ENCODE peak calls at places on chromosomes 4 and X, in four cellular contexts. J is adrenal gland, Y is GM12865, K is tibial nerve. G is an unnamed sample.

GRCh38 chr4:109786846-109787245 is 15.0 kb downstream of the CFI start:
- DNase-seq in J (no peak), K (no peak), Y (no peak), G (no peak)

GRCh38 chrX:75074475-75074874 is 81.6 kb downstream of the ABCB7 start:
- DNase-seq in Y (no peak), J (no peak), K (no peak), G (no peak)

GRCh38 chr4:86043755-86044592 is 315.9 kb downstream of the MAPK10 start:
- DNase-seq in K (peak), Y (peak), J (peak), G (peak)

GRCh38 chrX:39238017-39238416 is 436.8 kb downstream of the MID1IP1 start:
- DNase-seq in Y (no peak), K (no peak), J (no peak), G (no peak)

GRCh38 chr4:189299706-189300105 is 641.0 kb upstream of the FRG1 start:
- DNase-seq in Y (no peak), J (no peak), K (no peak), G (no peak)

GRCh38 chr4:123587983-123588494 is 191.4 kb downstream of the SPRY1 start:
- DNase-seq in K (no peak), Y (no peak), J (no peak), G (no peak)

GRCh38 chr4:51932261-51932660 is 87.9 kb downstream of the LRRC66 start:
- DNase-seq in Y (no peak), J (no peak), K (peak), G (no peak)

GRCh38 chr4:8081621-8082516 is 76.7 kb downstream of the ABLIM2 start:
- DNase-seq in Y (no peak), J (no peak), K (no peak), G (no peak)

GRCh38 chrX:34063616-34064015 is 68.5 kb downstream of the FAM47A start:
- DNase-seq in J (no peak), Y (no peak), K (no peak), G (no peak)

GRCh38 chr4:188417181-188417580 is 277.9 kb downstream of the TRIML1 start:
- DNase-seq in K (no peak), J (no peak), Y (no peak), G (no peak)

GRCh38 chr4:110211007-110211769 is 12.8 kb upstream of the ELOVL6 start:
- DNase-seq in K (peak), Y (peak), J (peak), G (peak)

GRCh38 chrX:48890296-48890925 is 7.2 kb downstream of the TIMM17B start:
- DNase-seq in Y (no peak), J (no peak), K (no peak), G (no peak)

GRCh38 chr4:4849106-4849505 is 10.4 kb upstream of the MSX1 start:
- DNase-seq in K (no peak), J (no peak), Y (no peak), G (no peak)

GRCh38 chr4:101367201-101367600 is 19.9 kb upstream of the PPP3CA start:
- DNase-seq in Y (no peak), J (no peak), K (no peak), G (no peak)

GRCh38 chrX:110182362-110182761 is 135.5 kb downstream of the AMMECR1 start:
- DNase-seq in K (no peak), Y (peak), J (no peak), G (no peak)

GRCh38 chr4:26151615-26152014 is 169.2 kb upstream of the RBPJ start:
- DNase-seq in K (no peak), Y (no peak), J (no peak), G (no peak)

GRCh38 chr4:102358128-102358527 is 12.8 kb upstream of the SLC39A8 start:
- DNase-seq in K (no peak), J (no peak), Y (no peak), G (no peak)

GRCh38 chr4:109548655-109549054 is 11.4 kb upstream of the MCUB start:
- DNase-seq in Y (peak), J (no peak), K (no peak), G (no peak)

GRCh38 chr4:123790681-123791080 is 394.1 kb downstream of the SPRY1 start:
- DNase-seq in K (no peak), J (no peak), Y (no peak), G (no peak)

GRCh38 chr4:149371021-149371420 is 444.6 kb downstream of the IQCM start:
- DNase-seq in K (no peak), J (peak), Y (peak), G (peak)
- TF ChIP-seq CTCF in K (no peak), J (peak), Y (peak), G (peak)

GRCh38 chrX:147832707-147833348 is 78.9 kb upstream of the FMR1 start:
- DNase-seq in Y (no peak), J (no peak), K (no peak), G (peak)

DNA sequence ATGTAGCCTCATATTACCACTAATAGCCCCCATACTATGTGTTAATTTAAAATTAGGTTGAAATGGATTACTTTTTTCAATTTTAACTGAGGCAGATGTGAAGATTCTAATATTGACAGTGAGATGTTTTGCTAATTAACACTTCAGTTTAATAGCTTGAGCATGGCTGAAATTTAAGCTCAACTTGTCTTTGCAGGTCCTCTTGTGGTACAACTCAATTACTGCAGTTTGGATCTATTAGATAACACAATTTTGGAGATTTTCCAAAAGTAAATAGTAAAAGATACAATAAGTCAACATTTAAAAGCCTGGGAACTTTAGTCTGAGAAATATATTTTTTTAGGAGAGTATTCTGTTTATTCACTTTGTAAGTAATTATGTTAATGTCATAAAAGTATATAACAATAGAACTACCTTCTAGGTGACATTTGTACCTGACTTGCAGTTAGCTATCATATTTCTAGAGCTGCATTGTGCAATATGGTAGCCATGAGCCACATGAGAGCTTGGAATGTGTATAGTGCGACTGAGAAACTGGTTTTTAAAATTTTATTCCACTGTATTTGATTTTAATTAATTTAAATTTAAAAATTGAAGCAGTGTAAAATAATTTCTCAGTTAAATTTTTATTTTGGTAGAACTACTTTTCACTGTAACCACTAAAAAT is 73.1 kb upstream of the FMR1 start:
- DNase-seq in J (no peak), Y (peak), K (no peak), G (no peak)
- TF ChIP-seq CTCF in J (peak), Y (peak), K (no peak), G (peak)

GRCh38 chr4:121326580-121326979 is 54.2 kb downstream of the QRFPR start:
- DNase-seq in J (no peak), Y (no peak), K (no peak), G (no peak)

GRCh38 chr4:121330180-121330665 is 50.6 kb downstream of the QRFPR start:
- DNase-seq in K (no peak), J (no peak), Y (no peak), G (no peak)

DNA sequence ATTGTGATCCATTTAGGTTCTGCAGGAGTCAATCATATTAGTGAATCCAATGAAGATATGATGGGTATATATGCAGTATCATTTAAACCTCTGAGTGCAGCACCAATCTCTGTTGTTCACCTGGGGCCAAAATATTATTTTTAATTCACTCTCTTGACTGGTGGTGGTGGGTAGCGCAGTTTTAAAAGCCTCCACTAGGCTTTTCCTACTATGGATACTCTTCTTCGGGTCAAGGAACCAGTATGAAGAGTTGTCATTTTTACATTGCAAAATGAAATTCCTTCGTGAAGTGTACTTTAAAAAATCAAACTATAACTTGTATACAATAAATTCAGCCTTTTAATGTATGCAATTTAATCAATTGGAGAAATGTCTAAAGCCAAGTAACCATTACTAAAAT is 56.5 kb downstream of the QRFPR start:
- DNase-seq in Y (no peak), K (no peak), J (no peak), G (no peak)
- TF ChIP-seq CTCF in Y (no peak), K (no peak), J (no peak), G (no peak)

GRCh38 chr4:142126890-142127497 is 490.6 kb downstream of the IL15 start:
- DNase-seq in K (peak), J (peak), Y (peak), G (peak)
- TF ChIP-seq CTCF in K (peak), J (peak), Y (peak), G (peak)

GRCh38 chrX:115968436-115969252 is 201.9 kb upstream of the AGTR2 start:
- DNase-seq in K (peak), Y (no peak), J (no peak), G (peak)
- TF ChIP-seq CTCF in K (no peak), Y (no peak), J (no peak), G (no peak)

GRCh38 chr4:147370881-147371280 is 110.0 kb upstream of the EDNRA start:
- DNase-seq in K (no peak), J (no peak), Y (no peak), G (no peak)

GRCh38 chr4:147370473-147370872 is 110.4 kb upstream of the EDNRA start:
- DNase-seq in J (no peak), K (no peak), Y (no peak), G (no peak)

GRCh38 chr4:147367841-147368385 is 113.0 kb upstream of the EDNRA start:
- DNase-seq in K (no peak), J (no peak), Y (no peak), G (no peak)

GRCh38 chr4:147371661-147372060 is 109.2 kb upstream of the EDNRA start:
- DNase-seq in K (no peak), Y (no peak), J (no peak), G (no peak)

DNA sequence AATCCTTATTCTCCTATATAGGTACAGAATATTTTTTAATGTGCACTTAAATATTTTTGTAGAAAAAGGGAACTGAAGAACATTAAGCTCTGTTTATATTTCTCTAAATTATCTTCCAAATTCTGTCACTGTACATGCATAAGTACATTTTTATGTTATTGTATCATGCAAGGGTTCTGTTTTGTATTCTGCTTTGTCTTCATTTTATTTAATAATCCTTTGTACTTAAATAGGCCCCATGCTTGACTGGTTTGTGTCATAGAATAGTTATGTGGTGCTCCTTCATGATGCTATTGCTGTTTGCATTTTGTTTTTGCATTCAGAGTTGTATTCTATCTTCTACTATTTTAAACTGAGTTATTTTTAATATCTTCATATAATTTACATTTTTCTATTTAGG is 111.9 kb upstream of the EDNRA start:
- DNase-seq in J (no peak), Y (no peak), K (no peak), G (no peak)
- TF ChIP-seq CTCF in J (no peak), Y (no peak), K (no peak), G (no peak)

GRCh38 chrX:142804085-142804484 is 221.6 kb upstream of the SPANXN4 start:
- DNase-seq in Y (peak), K (no peak), J (no peak), G (no peak)
- TF ChIP-seq CTCF in Y (peak), K (no peak), J (no peak), G (no peak)

GRCh38 chr4:6217716-6218381 is 17.5 kb upstream of the JAKMIP1 start:
- DNase-seq in K (no peak), Y (peak), J (no peak), G (no peak)

GRCh38 chr4:6221296-6221850 is 21.0 kb upstream of the JAKMIP1 start:
- DNase-seq in K (no peak), J (no peak), Y (no peak), G (no peak)

GRCh38 chr4:6221851-6222760 is 21.8 kb upstream of the JAKMIP1 start:
- DNase-seq in Y (no peak), K (no peak), J (peak), G (peak)

GRCh38 chr4:6216588-6216987 is 16.2 kb upstream of the JAKMIP1 start:
- DNase-seq in J (no peak), K (no peak), Y (no peak), G (no peak)
- TF ChIP-seq CTCF in J (no peak), K (no peak), Y (no peak), G (no peak)